ENCODE peak calls at places on chromosomes 4 and X, in nine cellular contexts. One of them, this sample, is unnamed.

GRCh38 chr4:140054861-140055260 is 99.1 kb downstream of the MAML3 start:
- DNase-seq in astrocyte of the cerebellum: no peak
- DNase-seq in fibroblast of the aortic adventitia: no peak
- DNase-seq in ovary: no peak
- DNase-seq in OCI-LY7: no peak
- DNase-seq in body of pancreas: no peak
- DNase-seq in tibial artery: no peak
- DNase-seq in tibial nerve: no peak
- DNase-seq in left ventricle myocardium inferior: no peak
- DNase-seq in this sample: no peak

GRCh38 chr4:183788308-183788707 is 116.8 kb upstream of the STOX2 start:
- DNase-seq in OCI-LY7: no peak
- DNase-seq in left ventricle myocardium inferior: no peak
- DNase-seq in ovary: no peak
- DNase-seq in fibroblast of the aortic adventitia: no peak
- DNase-seq in astrocyte of the cerebellum: no peak
- DNase-seq in tibial artery: no peak
- DNase-seq in body of pancreas: no peak
- DNase-seq in tibial nerve: no peak
- DNase-seq in this sample: no peak

GRCh38 chrX:43357741-43358140 is 298.4 kb upstream of the MAOA start:
- DNase-seq in body of pancreas: no peak
- DNase-seq in ovary: no peak
- DNase-seq in tibial nerve: no peak
- DNase-seq in left ventricle myocardium inferior: no peak
- DNase-seq in fibroblast of the aortic adventitia: no peak
- DNase-seq in astrocyte of the cerebellum: peak
- DNase-seq in OCI-LY7: no peak
- DNase-seq in tibial artery: no peak
- DNase-seq in this sample: no peak

GRCh38 chr4:83905952-83906351 is 370.0 kb downstream of the GPAT3 start:
- DNase-seq in tibial artery: no peak
- DNase-seq in body of pancreas: no peak
- DNase-seq in ovary: no peak
- DNase-seq in OCI-LY7: peak
- DNase-seq in fibroblast of the aortic adventitia: no peak
- DNase-seq in astrocyte of the cerebellum: no peak
- DNase-seq in left ventricle myocardium inferior: no peak
- DNase-seq in tibial nerve: no peak
- DNase-seq in this sample: no peak

GRCh38 chrX:14013074-14013473 is 16.6 kb downstream of the GEMIN8 start:
- DNase-seq in fibroblast of the aortic adventitia: peak
- DNase-seq in tibial artery: no peak
- DNase-seq in tibial nerve: no peak
- DNase-seq in ovary: no peak
- DNase-seq in OCI-LY7: no peak
- DNase-seq in left ventricle myocardium inferior: no peak
- DNase-seq in body of pancreas: no peak
- DNase-seq in astrocyte of the cerebellum: no peak
- DNase-seq in this sample: peak

GRCh38 chr4:57190651-57191481 is 80.7 kb upstream of the IGFBP7 start:
- DNase-seq in tibial nerve: no peak
- DNase-seq in tibial artery: no peak
- DNase-seq in left ventricle myocardium inferior: no peak
- DNase-seq in body of pancreas: peak
- DNase-seq in OCI-LY7: peak
- DNase-seq in fibroblast of the aortic adventitia: peak
- DNase-seq in ovary: no peak
- DNase-seq in astrocyte of the cerebellum: no peak
- DNase-seq in this sample: peak

GRCh38 chrX:55663584-55663983 is 40.4 kb downstream of the FOXR2 start:
- DNase-seq in OCI-LY7: no peak
- DNase-seq in body of pancreas: no peak
- DNase-seq in ovary: no peak
- DNase-seq in tibial artery: no peak
- DNase-seq in fibroblast of the aortic adventitia: no peak
- DNase-seq in left ventricle myocardium inferior: no peak
- DNase-seq in tibial nerve: no peak
- DNase-seq in astrocyte of the cerebellum: no peak
- DNase-seq in this sample: no peak

GRCh38 chr4:76689079-76689817 is 208.7 kb downstream of the SOWAHB start:
- DNase-seq in astrocyte of the cerebellum: no peak
- DNase-seq in OCI-LY7: no peak
- DNase-seq in ovary: peak
- DNase-seq in body of pancreas: peak
- DNase-seq in left ventricle myocardium inferior: peak
- DNase-seq in fibroblast of the aortic adventitia: no peak
- DNase-seq in tibial nerve: peak
- DNase-seq in tibial artery: peak
- DNase-seq in this sample: peak

GRCh38 chr4:30718889-30719252 is 1.3 kb upstream of the PCDH7 start:
- DNase-seq in tibial nerve: no peak
- DNase-seq in ovary: no peak
- DNase-seq in astrocyte of the cerebellum: no peak
- DNase-seq in fibroblast of the aortic adventitia: peak
- DNase-seq in tibial artery: no peak
- DNase-seq in OCI-LY7: no peak
- DNase-seq in body of pancreas: no peak
- DNase-seq in left ventricle myocardium inferior: no peak
- DNase-seq in this sample: peak

GRCh38 chr4:82639947-82640346 is 78.2 kb upstream of the TMEM150C start:
- DNase-seq in fibroblast of the aortic adventitia: peak
- DNase-seq in ovary: peak
- DNase-seq in tibial artery: no peak
- DNase-seq in OCI-LY7: no peak
- DNase-seq in left ventricle myocardium inferior: peak
- DNase-seq in body of pancreas: no peak
- DNase-seq in astrocyte of the cerebellum: no peak
- DNase-seq in tibial nerve: no peak
- DNase-seq in this sample: no peak

GRCh38 chr4:176357359-176358082 is 37.8 kb downstream of the SPCS3 start:
- DNase-seq in astrocyte of the cerebellum: no peak
- DNase-seq in fibroblast of the aortic adventitia: no peak
- DNase-seq in OCI-LY7: no peak
- DNase-seq in tibial artery: no peak
- DNase-seq in body of pancreas: no peak
- DNase-seq in left ventricle myocardium inferior: no peak
- DNase-seq in ovary: no peak
- DNase-seq in tibial nerve: no peak
- DNase-seq in this sample: peak

GRCh38 chr4:13706130-13706529 is 78.6 kb upstream of the BOD1L1 start:
- DNase-seq in fibroblast of the aortic adventitia: peak
- DNase-seq in tibial nerve: no peak
- DNase-seq in ovary: no peak
- DNase-seq in OCI-LY7: no peak
- DNase-seq in body of pancreas: no peak
- DNase-seq in left ventricle myocardium inferior: peak
- DNase-seq in astrocyte of the cerebellum: no peak
- DNase-seq in tibial artery: no peak
- DNase-seq in this sample: no peak

GRCh38 chr4:153064571-153064970 is 128.4 kb downstream of the FHDC1 start:
- DNase-seq in fibroblast of the aortic adventitia: no peak
- DNase-seq in OCI-LY7: no peak
- DNase-seq in body of pancreas: no peak
- DNase-seq in tibial nerve: no peak
- DNase-seq in left ventricle myocardium inferior: no peak
- DNase-seq in ovary: no peak
- DNase-seq in astrocyte of the cerebellum: no peak
- DNase-seq in tibial artery: no peak
- DNase-seq in this sample: no peak

GRCh38 chr4:98448923-98449322 is 187.7 kb downstream of the RAP1GDS1 start:
- DNase-seq in tibial artery: no peak
- DNase-seq in tibial nerve: no peak
- DNase-seq in OCI-LY7: peak
- DNase-seq in body of pancreas: no peak
- DNase-seq in ovary: no peak
- DNase-seq in fibroblast of the aortic adventitia: no peak
- DNase-seq in astrocyte of the cerebellum: no peak
- DNase-seq in left ventricle myocardium inferior: no peak
- DNase-seq in this sample: peak

GRCh38 chrX:107537815-107538214 is 88.4 kb downstream of the FRMPD3 start:
- DNase-seq in OCI-LY7: peak
- DNase-seq in ovary: no peak
- DNase-seq in tibial nerve: peak
- DNase-seq in body of pancreas: peak
- DNase-seq in fibroblast of the aortic adventitia: peak
- DNase-seq in left ventricle myocardium inferior: no peak
- DNase-seq in astrocyte of the cerebellum: no peak
- DNase-seq in tibial artery: no peak
- DNase-seq in this sample: peak
- TF ChIP-seq CTCF in OCI-LY7: peak
- TF ChIP-seq CTCF in ovary: no peak
- TF ChIP-seq CTCF in tibial nerve: no peak
- TF ChIP-seq CTCF in body of pancreas: peak
- TF ChIP-seq CTCF in fibroblast of the aortic adventitia: peak
- TF ChIP-seq CTCF in left ventricle myocardium inferior: peak
- TF ChIP-seq CTCF in astrocyte of the cerebellum: peak
- TF ChIP-seq CTCF in tibial artery: peak
- TF ChIP-seq CTCF in this sample: peak

GRCh38 chrX:140766024-140766611 is 56.6 kb downstream of the LINC00632 start:
- DNase-seq in astrocyte of the cerebellum: peak
- DNase-seq in ovary: peak
- DNase-seq in tibial artery: peak
- DNase-seq in left ventricle myocardium inferior: no peak
- DNase-seq in OCI-LY7: peak
- DNase-seq in tibial nerve: peak
- DNase-seq in body of pancreas: peak
- DNase-seq in fibroblast of the aortic adventitia: peak
- DNase-seq in this sample: peak

GRCh38 chrX:140762061-140762460 is 52.5 kb downstream of the LINC00632 start:
- DNase-seq in tibial nerve: peak
- DNase-seq in ovary: peak
- DNase-seq in tibial artery: peak
- DNase-seq in fibroblast of the aortic adventitia: peak
- DNase-seq in astrocyte of the cerebellum: peak
- DNase-seq in body of pancreas: peak
- DNase-seq in left ventricle myocardium inferior: no peak
- DNase-seq in OCI-LY7: peak
- DNase-seq in this sample: peak

GRCh38 chrX:140764401-140764919 is 54.9 kb downstream of the LINC00632 start:
- DNase-seq in left ventricle myocardium inferior: no peak
- DNase-seq in fibroblast of the aortic adventitia: peak
- DNase-seq in tibial artery: peak
- DNase-seq in OCI-LY7: no peak
- DNase-seq in tibial nerve: no peak
- DNase-seq in ovary: peak
- DNase-seq in body of pancreas: peak
- DNase-seq in astrocyte of the cerebellum: no peak
- DNase-seq in this sample: peak

GRCh38 chrX:140765043-140765784 is 55.7 kb downstream of the LINC00632 start:
- DNase-seq in left ventricle myocardium inferior: no peak
- DNase-seq in astrocyte of the cerebellum: peak
- DNase-seq in fibroblast of the aortic adventitia: peak
- DNase-seq in tibial artery: no peak
- DNase-seq in body of pancreas: no peak
- DNase-seq in ovary: no peak
- DNase-seq in OCI-LY7: no peak
- DNase-seq in tibial nerve: no peak
- DNase-seq in this sample: peak

GRCh38 chrX:140767646-140768045 is 58.1 kb downstream of the LINC00632 start:
- DNase-seq in tibial artery: no peak
- DNase-seq in fibroblast of the aortic adventitia: peak
- DNase-seq in astrocyte of the cerebellum: no peak
- DNase-seq in ovary: no peak
- DNase-seq in tibial nerve: no peak
- DNase-seq in OCI-LY7: no peak
- DNase-seq in body of pancreas: no peak
- DNase-seq in left ventricle myocardium inferior: no peak
- DNase-seq in this sample: no peak
- H3K4me3 ChIP-seq in tibial artery: no peak
- H3K4me3 ChIP-seq in fibroblast of the aortic adventitia: no peak
- H3K4me3 ChIP-seq in astrocyte of the cerebellum: no peak
- H3K4me3 ChIP-seq in ovary: no peak
- H3K4me3 ChIP-seq in tibial nerve: no peak
- H3K4me3 ChIP-seq in OCI-LY7: no peak
- H3K4me3 ChIP-seq in body of pancreas: no peak
- H3K4me3 ChIP-seq in left ventricle myocardium inferior: no peak
- H3K4me3 ChIP-seq in this sample: no peak

DNA sequence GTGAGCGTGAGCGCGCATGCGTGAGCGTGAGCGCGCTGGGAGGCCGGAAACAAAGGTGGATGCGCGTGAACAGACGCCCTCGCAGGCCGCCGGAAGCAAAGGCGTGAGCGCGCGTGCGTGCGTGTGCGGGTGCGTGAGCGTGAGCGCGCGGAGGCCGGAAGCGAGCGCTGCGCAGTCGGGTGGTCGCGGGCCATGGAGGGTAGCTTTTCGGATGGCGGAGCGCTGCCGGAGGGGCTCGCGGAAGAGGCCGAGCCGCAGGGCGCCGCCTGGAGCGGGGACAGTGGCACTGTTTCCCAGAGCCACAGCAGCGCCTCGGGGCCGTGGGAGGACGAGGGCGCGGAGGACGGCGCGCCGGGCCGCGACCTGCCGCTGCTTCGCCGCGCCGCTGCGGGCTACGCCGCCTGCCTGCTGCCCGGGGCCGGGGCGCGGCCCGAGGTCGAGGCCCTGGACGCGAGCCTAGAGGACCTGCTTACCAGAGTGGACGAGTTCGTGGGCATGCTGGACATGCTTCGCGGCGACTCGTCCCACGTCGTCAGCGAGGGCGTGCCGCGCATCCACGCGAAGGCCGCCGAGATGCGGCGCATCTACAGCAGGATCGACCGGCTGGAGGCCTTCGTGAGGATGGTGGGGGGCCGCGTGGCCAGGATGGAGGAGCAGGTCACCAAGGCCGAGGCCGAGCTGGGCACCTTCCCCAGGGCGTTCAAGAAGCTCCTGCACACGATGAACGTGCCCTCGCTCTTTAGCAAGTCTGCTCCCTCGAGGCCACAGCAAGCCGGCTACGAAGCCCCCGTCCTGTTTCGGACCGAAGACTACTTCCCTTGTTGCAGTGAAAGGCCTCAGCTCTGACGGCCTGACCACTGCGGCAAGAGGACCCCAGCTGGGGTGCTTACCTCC is at the start of gene BLOC1S4:
- DNase-seq in left ventricle myocardium inferior: peak
- DNase-seq in ovary: peak
- DNase-seq in tibial nerve: peak
- DNase-seq in fibroblast of the aortic adventitia: peak
- DNase-seq in astrocyte of the cerebellum: peak
- DNase-seq in body of pancreas: peak
- DNase-seq in OCI-LY7: peak
- DNase-seq in tibial artery: peak
- DNase-seq in this sample: peak
- TF ChIP-seq CTCF in left ventricle myocardium inferior: peak
- TF ChIP-seq CTCF in ovary: peak
- TF ChIP-seq CTCF in tibial nerve: peak
- TF ChIP-seq CTCF in fibroblast of the aortic adventitia: no peak
- TF ChIP-seq CTCF in astrocyte of the cerebellum: no peak
- TF ChIP-seq CTCF in body of pancreas: no peak
- TF ChIP-seq CTCF in OCI-LY7: no peak
- TF ChIP-seq CTCF in tibial artery: no peak
- TF ChIP-seq CTCF in this sample: no peak

DNA sequence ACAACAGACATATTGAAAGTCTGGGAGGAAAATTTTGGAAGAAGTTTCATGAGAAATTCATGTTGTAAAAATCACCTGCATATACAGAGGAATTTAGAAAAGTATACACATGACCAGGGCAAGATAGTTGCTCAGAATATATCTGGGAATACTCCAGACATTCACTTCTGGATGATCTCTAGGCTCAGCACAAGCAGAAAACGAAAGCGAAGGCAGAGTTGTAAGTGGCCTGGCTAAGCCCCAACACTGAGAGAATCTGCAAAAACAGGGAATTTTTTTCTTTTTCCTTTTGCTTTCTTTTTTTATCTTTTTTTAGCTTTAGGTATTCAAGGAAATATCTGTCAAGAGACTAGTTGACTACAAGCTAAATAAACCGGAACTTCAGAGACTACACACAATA is 207.3 kb downstream of the FGF13 start:
- DNase-seq in tibial nerve: no peak
- DNase-seq in left ventricle myocardium inferior: no peak
- DNase-seq in ovary: no peak
- DNase-seq in OCI-LY7: no peak
- DNase-seq in body of pancreas: no peak
- DNase-seq in astrocyte of the cerebellum: no peak
- DNase-seq in fibroblast of the aortic adventitia: no peak
- DNase-seq in tibial artery: no peak
- DNase-seq in this sample: no peak
- H3K4me3 ChIP-seq in tibial nerve: no peak
- H3K4me3 ChIP-seq in left ventricle myocardium inferior: no peak
- H3K4me3 ChIP-seq in ovary: no peak
- H3K4me3 ChIP-seq in OCI-LY7: no peak
- H3K4me3 ChIP-seq in body of pancreas: no peak
- H3K4me3 ChIP-seq in astrocyte of the cerebellum: no peak
- H3K4me3 ChIP-seq in fibroblast of the aortic adventitia: no peak
- H3K4me3 ChIP-seq in tibial artery: no peak
- H3K4me3 ChIP-seq in this sample: no peak

This sample was measured in fibroblast of villous mesenchyme.